ENCODE peak calls at places on chromosome 5, in five cellular contexts. I, D, A, U and V are unnamed samples.

GRCh38 chr5:58185397-58186195 is 274.3 kb downstream of the PLK2 start:
- DNase-seq in I (no peak), D (no peak), A (no peak), U (no peak), V (no peak)

GRCh38 chr5:142684508-142685031 is 1.3 kb downstream of the FGF1 start:
- DNase-seq in I (no peak), D (no peak), A (peak), U (no peak), V (no peak)

GRCh38 chr5:380701-381309 is 59.3 kb downstream of the AHRR start:
- DNase-seq in I (no peak), D (no peak), A (peak), U (no peak), V (no peak)

GRCh38 chr5:31963358-31963757 is 210.8 kb downstream of the GOLPH3 start:
- DNase-seq in I (no peak), D (no peak), A (no peak), U (no peak), V (no peak)

GRCh38 chr5:178487911-178488310 is 102.3 kb downstream of the COL23A1 start:
- DNase-seq in I (no peak), D (no peak), A (peak), U (no peak), V (no peak)

GRCh38 chr5:132224721-132225120 is 2.9 kb downstream of the P4HA2 start:
- DNase-seq in I (no peak), D (no peak), A (peak), U (no peak), V (no peak)

GRCh38 chr5:154087260-154087659 is 48.5 kb downstream of the MFAP3 start:
- DNase-seq in I (no peak), D (no peak), A (no peak), U (no peak), V (no peak)

GRCh38 chr5:175246242-175246891 is 197.6 kb downstream of the DRD1 start:
- DNase-seq in I (no peak), D (peak), A (peak), U (no peak), V (no peak)

GRCh38 chr5:60634054-60634453 is 65.9 kb downstream of the DEPDC1B start:
- DNase-seq in I (no peak), D (no peak), A (no peak), U (no peak), V (no peak)

GRCh38 chr5:143494162-143494561 is 90.7 kb upstream of the NR3C1 start:
- DNase-seq in I (no peak), D (no peak), A (no peak), U (no peak), V (no peak)

GRCh38 chr5:82351754-82352145 is 73.6 kb upstream of the RPS23 start:
- DNase-seq in I (no peak), D (no peak), A (no peak), U (peak), V (peak)

GRCh38 chr5:175642998-175643397 is 14.9 kb upstream of the HRH2 start:
- DNase-seq in I (no peak), D (no peak), A (no peak), U (no peak), V (no peak)

GRCh38 chr5:11372191-11372590 is 532.1 kb downstream of the CTNND2 start:
- DNase-seq in I (no peak), D (no peak), A (no peak), U (no peak), V (no peak)

GRCh38 chr5:143101740-143102386 is 301.6 kb downstream of the NR3C1 start:
- DNase-seq in I (no peak), D (no peak), A (no peak), U (no peak), V (no peak)

GRCh38 chr5:140181002-140181483 is 6.1 kb downstream of the CYSTM1 start:
- DNase-seq in I (no peak), D (no peak), A (no peak), U (no peak), V (peak)

GRCh38 chr5:139710370-139711066 is 62.4 kb downstream of the CXXC5 start:
- DNase-seq in I (peak), D (no peak), A (peak), U (peak), V (peak)

GRCh38 chr5:41465493-41466171 is 44.8 kb downstream of the PLCXD3 start:
- DNase-seq in I (no peak), D (no peak), A (no peak), U (no peak), V (no peak)

GRCh38 chr5:91408710-91409109 is 25.6 kb upstream of the ARRDC3 start:
- DNase-seq in I (no peak), D (no peak), A (no peak), U (no peak), V (no peak)

GRCh38 chr5:32551865-32552264 is 33.5 kb upstream of the SUB1 start:
- DNase-seq in I (no peak), D (no peak), A (no peak), U (no peak), V (no peak)

GRCh38 chr5:103139264-103139865 is 19.3 kb downstream of the PPIP5K2 start:
- DNase-seq in I (peak), D (peak), A (peak), U (peak), V (peak)

GRCh38 chr5:138981131-138981530 is 106.0 kb upstream of the LRRTM2 start:
- DNase-seq in I (no peak), D (no peak), A (peak), U (no peak), V (no peak)

GRCh38 chr5:89241186-89241585 is 358.2 kb upstream of the MEF2C start:
- DNase-seq in I (no peak), D (no peak), A (no peak), U (no peak), V (no peak)

GRCh38 chr5:127650022-127650421 is 1.1 kb downstream of the CTXN3 start:
- DNase-seq in I (no peak), D (no peak), A (peak), U (no peak), V (no peak)

GRCh38 chr5:75052461-75053285 is at the start of gene GCNT4:
- DNase-seq in I (peak), D (peak), A (peak), U (peak), V (peak)

GRCh38 chr5:179866241-179867078 is 7.8 kb upstream of the MRNIP start:
- DNase-seq in I (no peak), D (no peak), A (no peak), U (peak), V (no peak)
- TF ChIP-seq CTCF in I (no peak), D (no peak), A (peak), U (peak), V (peak)

DNA sequence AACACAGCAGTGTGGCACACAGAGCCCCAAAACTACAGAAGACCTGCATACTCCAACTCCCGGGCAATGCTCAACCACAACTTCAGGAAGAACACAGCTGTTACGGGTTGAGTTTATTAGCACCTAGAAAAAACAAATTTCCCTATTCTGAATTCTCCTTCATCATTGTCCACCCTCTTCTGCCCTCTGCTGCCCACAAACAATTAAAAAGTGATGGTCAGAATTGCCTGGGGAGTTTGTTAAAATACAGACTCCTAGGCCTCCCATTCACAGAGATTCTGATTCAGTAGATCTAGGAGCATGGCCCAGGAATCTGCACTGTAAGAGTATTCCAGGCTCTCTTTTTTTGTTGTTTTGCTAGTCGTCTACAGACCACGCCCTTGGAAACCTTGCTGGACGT is 310.6 kb downstream of the NDUFS4 start:
- DNase-seq in I (no peak), D (no peak), A (no peak), U (no peak), V (no peak)
- TF ChIP-seq CTCF in I (no peak), D (no peak), A (peak), U (no peak), V (no peak)

GRCh38 chr5:40452874-40453624 is 226.7 kb upstream of the PTGER4 start:
- DNase-seq in I (no peak), D (no peak), A (no peak), U (peak), V (no peak)

GRCh38 chr5:40442346-40442745 is 237.4 kb upstream of the PTGER4 start:
- DNase-seq in I (no peak), D (no peak), A (no peak), U (no peak), V (no peak)

GRCh38 chr5:40446910-40447309 is 232.8 kb upstream of the PTGER4 start:
- DNase-seq in I (no peak), D (no peak), A (no peak), U (no peak), V (no peak)

GRCh38 chr5:40441733-40442132 is 238.0 kb upstream of the PTGER4 start:
- DNase-seq in I (no peak), D (no peak), A (no peak), U (no peak), V (peak)

DNA sequence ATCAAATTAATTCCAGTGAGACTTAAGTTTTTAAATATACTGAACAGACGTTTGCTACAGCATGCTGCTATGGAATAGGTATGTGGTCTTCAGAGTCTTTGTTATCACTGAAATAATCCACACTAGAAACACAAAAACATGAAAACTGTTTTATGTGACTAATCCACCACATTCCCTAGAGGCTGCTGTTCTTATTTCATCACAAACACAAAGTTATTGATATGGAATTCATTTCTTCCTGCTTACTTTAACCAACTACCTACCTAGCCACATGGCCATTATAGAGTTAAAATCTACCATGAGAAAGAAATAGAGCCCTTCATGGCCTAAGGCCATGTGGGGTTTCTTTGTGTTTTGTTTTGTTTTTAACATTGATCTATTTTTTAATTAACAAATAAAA is 232.3 kb upstream of the PTGER4 start:
- DNase-seq in I (no peak), D (no peak), A (no peak), U (no peak), V (no peak)
- TF ChIP-seq CTCF in I (no peak), D (no peak), A (no peak), U (no peak), V (no peak)

GRCh38 chr5:151284392-151284967 is 19.1 kb downstream of the SLC36A3 start:
- DNase-seq in I (no peak), D (no peak), A (peak), U (peak), V (no peak)
- TF ChIP-seq CTCF in I (no peak), D (no peak), A (peak), U (peak), V (peak)

DNA sequence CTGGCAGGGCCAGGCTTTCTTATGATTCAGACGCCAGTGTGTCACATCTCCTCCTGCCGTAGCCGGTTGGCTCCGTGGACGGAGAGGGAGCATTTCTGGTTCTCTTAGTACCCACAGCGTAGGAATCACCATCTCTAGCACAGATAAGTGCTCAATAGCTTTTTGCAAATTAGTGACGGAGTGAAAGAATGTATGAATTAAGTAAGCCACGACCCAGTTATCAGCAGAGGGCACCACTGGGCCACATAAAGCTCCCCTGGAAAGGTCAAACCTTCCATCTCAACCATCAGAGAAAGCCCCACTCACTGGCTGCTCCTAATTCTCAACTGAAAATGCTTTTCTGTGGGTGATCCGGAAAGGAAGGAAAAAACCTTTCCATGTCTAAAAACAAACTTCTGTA is 317.0 kb upstream of the ADCY2 start:
- DNase-seq in I (no peak), D (no peak), A (peak), U (peak), V (no peak)
- TF ChIP-seq CTCF in I (peak), D (peak), A (peak), U (peak), V (no peak)

GRCh38 chr5:172118891-172119290 is 69.1 kb downstream of the STK10 start:
- DNase-seq in I (no peak), D (no peak), A (no peak), U (no peak), V (no peak)

GRCh38 chr5:172127581-172127980 is 60.4 kb downstream of the STK10 start:
- DNase-seq in I (no peak), D (no peak), A (no peak), U (no peak), V (no peak)

GRCh38 chr5:172117977-172118701 is 69.9 kb downstream of the STK10 start:
- DNase-seq in I (no peak), D (no peak), A (no peak), U (no peak), V (no peak)

GRCh38 chr5:172119921-172120688 is 67.9 kb downstream of the STK10 start:
- DNase-seq in I (no peak), D (no peak), A (peak), U (no peak), V (no peak)

DNA sequence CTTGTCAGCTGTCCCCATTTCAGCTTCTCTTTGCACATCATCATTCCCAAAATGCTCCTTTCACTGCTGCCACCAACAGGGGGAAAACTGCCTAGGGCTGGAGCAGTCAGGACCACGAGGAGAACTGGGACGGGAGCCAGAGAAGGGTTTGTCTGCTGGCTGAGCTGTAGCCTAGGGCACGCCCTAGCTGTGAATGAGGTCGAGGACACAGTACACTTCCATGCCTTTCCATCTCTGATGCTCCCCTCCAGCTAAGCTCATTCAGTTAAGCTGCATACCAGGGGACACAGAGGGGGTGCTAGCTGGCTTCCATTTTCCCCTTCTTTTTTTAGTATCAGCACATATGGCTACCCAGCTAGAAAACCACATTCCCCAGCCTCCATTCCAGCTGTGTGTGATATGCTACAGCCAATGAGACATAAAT is 64.7 kb downstream of the STK10 start:
- DNase-seq in I (no peak), D (peak), A (peak), U (no peak), V (no peak)
- TF ChIP-seq CTCF in I (no peak), D (peak), A (peak), U (no peak), V (no peak)

GRCh38 chr5:136079195-136079985 is 50.6 kb downstream of the TGFBI start:
- DNase-seq in I (no peak), D (no peak), A (peak), U (peak), V (no peak)
- TF ChIP-seq CTCF in I (no peak), D (no peak), A (peak), U (peak), V (peak)